ENCODE peak calls at places on chromosomes 13 and 19, in nine cellular contexts. H, G, A, S, L, Y, D, I and P are unnamed samples.

GRCh38 chr13:83980322-83980721 is 98.0 kb upstream of the SLITRK1 start:
- DNase-seq in A (no peak), S (no peak), D (no peak), Y (no peak), G (peak), I (no peak), L (no peak), H (no peak), P (no peak)

GRCh38 chr19:46976845-46977320 is 42.8 kb upstream of the NPAS1 start:
- DNase-seq in S (no peak), H (no peak), Y (no peak), I (no peak), A (peak), D (no peak), G (peak), L (peak), P (no peak)

GRCh38 chr13:113183450-113184129 is 24.9 kb downstream of the PCID2 start:
- DNase-seq in Y (no peak), A (peak), H (no peak), D (peak), L (no peak), G (no peak), I (no peak), S (no peak), P (no peak)

GRCh38 chr19:16316506-16316882 is 8.1 kb upstream of the KLF2 start:
- DNase-seq in S (no peak), H (no peak), I (no peak), D (no peak), L (no peak), A (no peak), G (no peak), Y (no peak), P (no peak)

GRCh38 chr19:10353793-10354391 is 14.5 kb upstream of the ICAM3 start:
- DNase-seq in I (no peak), A (no peak), D (no peak), L (no peak), Y (no peak), G (peak), H (peak), S (no peak), P (no peak)

GRCh38 chr13:104017317-104017716 is 951.1 kb upstream of the SLC10A2 start:
- DNase-seq in S (no peak), D (no peak), G (no peak), I (no peak), L (no peak), A (no peak), Y (no peak), H (no peak), P (no peak)

GRCh38 chr13:49113526-49114286 is 106.4 kb upstream of the MLNR start:
- DNase-seq in L (no peak), I (no peak), A (peak), Y (no peak), S (no peak), D (peak), G (peak), H (no peak), P (no peak)

GRCh38 chr13:44365008-44365407 is 8.6 kb upstream of the SERP2 start:
- DNase-seq in H (no peak), S (no peak), D (no peak), G (no peak), I (no peak), L (no peak), Y (no peak), A (no peak), P (no peak)

GRCh38 chr13:106847049-106847448 is 279.1 kb upstream of the ARGLU1 start:
- DNase-seq in S (no peak), A (no peak), G (no peak), L (no peak), I (no peak), H (no peak), Y (no peak), D (no peak), P (no peak)

GRCh38 chr19:34120846-34121639 is 51.3 kb upstream of the LSM14A start:
- DNase-seq in Y (no peak), I (no peak), A (peak), L (peak), H (peak), G (peak), D (peak), S (peak), P (no peak)